ENCODE peak calls at places on chromosomes 4 and X, in five cellular contexts. H is DND-41; Z is right lobe of liver; V is PC-3; C is CD4-positive, alpha-beta T cell. N is an unnamed sample.

GRCh38 chr4:42892413-42892812 is at the start of gene GRXCR1:
- ATAC-seq in H (no peak), Z (no peak), V (no peak), C (no peak), N (no peak)

GRCh38 chrX:21176927-21177571 is 197.2 kb upstream of the CNKSR2 start:
- ATAC-seq in H (no peak), Z (peak; percentile 23), V (no peak), C (no peak), N (peak; percentile 31)

GRCh38 chr4:53852343-53852742 is 212.1 kb downstream of the CHIC2 start:
- ATAC-seq in H (no peak), Z (no peak), V (no peak), C (no peak), N (no peak)

GRCh38 chr4:72352746-72353145 is 216.3 kb downstream of the ADAMTS3 start:
- ATAC-seq in H (no peak), Z (no peak), V (peak; percentile 65), C (no peak), N (no peak)

GRCh38 chr4:31023109-31023508 is 302.9 kb downstream of the PCDH7 start:
- ATAC-seq in H (no peak), Z (no peak), V (no peak), C (no peak), N (no peak)

GRCh38 chr4:48553720-48554119 is 63.7 kb downstream of the ZAR1 start:
- ATAC-seq in H (no peak), Z (no peak), V (no peak), C (no peak), N (no peak)

GRCh38 chr4:185534534-185534849 is 815 bp downstream of the PDLIM3 start:
- ATAC-seq in H (no peak), Z (peak; percentile 77), V (no peak), C (no peak), N (no peak)

GRCh38 chrX:147917700-147918694 is 6.3 kb downstream of the FMR1 start:
- ATAC-seq in H (peak; percentile 72), Z (no peak), V (no peak), C (peak; percentile 76), N (no peak)

DNA sequence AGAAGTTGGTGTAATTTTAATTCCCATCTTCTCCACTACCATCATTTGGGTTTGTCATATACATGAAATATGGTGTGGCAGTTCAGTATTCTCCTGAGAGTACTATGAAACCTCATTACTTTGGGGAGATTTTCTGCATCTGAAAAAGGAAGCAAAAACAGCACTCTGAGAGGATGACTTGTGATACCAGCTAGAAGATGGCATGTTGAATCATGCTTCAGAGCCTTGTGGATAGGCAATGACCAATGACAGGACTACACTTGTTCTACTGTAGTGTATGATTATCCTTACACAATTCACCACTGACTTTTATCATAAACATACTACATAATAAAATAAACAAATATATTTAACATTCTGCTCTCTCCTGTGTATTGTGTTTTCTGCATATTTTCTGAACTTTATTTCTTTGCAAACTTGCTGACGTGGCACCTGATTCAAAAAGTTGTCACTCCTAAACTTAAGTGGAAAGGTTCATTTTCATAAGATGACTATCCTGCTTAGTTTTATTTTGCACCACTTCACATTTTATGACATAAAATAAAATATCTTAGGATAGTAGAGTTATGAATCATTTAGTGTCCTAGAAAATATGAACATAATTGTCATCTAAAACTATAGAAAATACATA is 991.3 kb downstream of the FSTL5 start:
- ATAC-seq in H (no peak), Z (no peak), V (no peak), C (no peak), N (no peak)
- H3K27ac ChIP-seq in H (no peak overlapping the region), Z (no peak overlapping the region), V (no peak overlapping the region), C (no peak overlapping the region), N (no peak overlapping the region)

DNA sequence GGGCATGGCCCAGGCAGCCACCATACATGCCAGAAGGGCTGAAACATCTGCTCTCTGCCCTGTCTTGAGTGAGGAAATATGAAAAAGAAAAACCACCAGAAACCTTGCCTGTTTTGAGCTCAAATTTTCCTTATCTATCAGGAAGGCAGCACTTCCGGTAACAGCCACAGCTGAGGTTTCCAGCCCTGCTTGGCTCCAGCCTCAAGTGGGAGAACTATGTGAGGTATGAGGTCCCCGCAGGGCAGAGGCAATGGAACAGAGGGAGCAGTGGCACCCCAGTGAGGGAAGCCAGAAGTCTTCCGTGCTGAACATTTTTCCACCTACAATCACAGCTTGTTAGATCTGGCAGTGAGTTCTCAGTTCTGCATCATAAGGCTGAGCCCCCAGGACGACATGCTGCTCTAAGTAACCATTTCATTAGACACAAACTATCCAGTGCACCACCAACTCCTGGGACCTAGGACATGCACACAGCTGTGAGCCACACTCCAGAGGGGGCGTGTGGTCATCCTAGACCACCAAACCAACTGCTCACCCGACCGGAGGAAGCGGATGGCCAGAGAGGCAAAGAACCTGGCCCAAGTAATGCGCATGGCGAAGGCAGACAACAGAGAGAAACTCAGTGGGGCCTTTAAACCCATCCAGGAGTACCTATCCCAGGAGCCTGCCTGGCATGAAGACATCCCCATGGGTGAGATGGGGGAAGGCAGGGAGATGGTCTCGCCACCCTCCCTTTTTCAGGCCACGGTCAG is 22.6 kb downstream of the WDR1 start:
- ATAC-seq in H (peak; percentile 10), Z (peak; percentile 65), V (no peak), C (peak; percentile 3), N (peak; percentile 68)
- H3K27ac ChIP-seq in H (no peak overlapping the region), Z (peak overlapping the region; percentile 43), V (no peak overlapping the region), C (peak overlapping the region; percentile 51), N (peak overlapping the region; percentile 98)

DNA sequence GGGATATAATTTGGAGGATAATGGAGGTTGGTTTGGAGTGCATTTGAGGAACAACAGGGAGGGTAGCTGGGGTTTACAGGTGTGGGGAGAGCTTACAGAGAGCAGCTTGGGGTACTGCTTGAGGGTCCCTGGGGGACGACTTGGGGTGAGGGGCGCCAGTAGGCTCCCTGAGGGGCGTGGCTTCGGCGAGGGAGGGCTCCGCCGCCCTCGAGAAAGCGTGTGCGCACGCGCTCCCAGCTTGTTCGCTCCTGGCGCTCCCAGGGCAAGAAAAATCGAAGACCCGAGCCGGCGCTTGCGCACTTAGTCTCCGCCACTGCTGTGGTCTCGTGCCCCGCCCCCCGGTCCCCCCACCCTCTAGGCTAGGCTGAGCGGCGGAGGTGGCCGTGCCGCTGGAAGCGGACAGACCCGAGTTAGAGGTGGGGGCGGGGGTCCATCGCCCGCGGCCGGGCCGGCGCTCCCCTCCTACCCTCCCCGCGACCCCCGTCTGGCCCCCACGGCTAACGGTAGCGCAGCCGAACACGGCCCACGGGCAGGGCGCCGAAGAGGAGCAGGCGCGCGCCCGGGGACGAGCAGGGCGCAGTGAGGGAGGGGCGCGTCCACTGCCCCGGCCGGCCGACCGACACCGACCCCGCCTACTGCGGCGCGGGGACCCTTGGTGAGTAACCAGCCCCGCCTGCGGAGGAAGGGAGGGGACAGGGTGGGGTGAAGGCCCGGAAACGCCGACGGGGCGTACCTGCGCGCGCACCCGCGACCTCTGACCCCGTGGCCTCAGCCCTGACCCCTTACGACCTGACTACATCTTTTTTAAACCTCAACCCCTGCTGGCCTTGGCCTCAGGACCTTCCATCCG is 5.4 kb upstream of the CCDC120 start:
- ATAC-seq in H (peak; percentile 92), Z (peak; percentile 70), V (peak; percentile 72), C (peak; percentile 78), N (peak; percentile 74)
- H3K27ac ChIP-seq in H (peak overlapping the region; percentile 82), Z (peak overlapping the region; percentile 54), V (no peak overlapping the region), C (peak overlapping the region; percentile 70), N (peak overlapping the region; percentile 88)

DNA sequence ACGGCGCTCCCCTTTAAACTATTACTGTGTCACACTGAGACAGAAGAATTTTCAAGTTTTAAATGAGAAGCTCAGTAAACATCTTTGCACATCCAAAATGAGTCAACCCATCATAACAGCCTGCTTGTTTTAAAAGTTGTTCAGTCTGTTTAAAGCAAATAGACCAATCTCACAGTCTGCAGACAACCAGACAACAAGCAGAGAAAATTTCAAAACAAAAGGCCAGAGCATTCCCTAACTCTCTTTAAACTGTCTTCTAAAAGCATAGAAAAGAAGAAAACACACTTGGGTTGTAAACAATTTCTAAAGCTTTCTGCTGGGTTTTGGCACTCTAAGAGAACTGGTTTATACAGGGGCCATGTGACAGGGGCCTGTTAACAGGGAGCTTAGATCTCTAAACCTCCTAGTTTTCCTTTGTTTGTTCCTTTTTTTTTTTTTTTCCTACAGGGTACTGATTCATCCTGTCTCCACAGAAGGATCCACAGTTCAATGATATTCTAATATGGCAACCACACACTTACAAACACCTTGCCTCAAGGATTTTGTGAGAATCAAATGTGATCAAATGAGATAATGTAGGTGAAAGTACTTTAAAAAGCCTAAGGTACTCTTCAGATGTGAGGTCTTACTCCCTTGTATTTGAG is 100.8 kb upstream of the MAML3 start:
- ATAC-seq in H (no peak), Z (no peak), V (peak; percentile 16), C (no peak), N (no peak)
- H3K27ac ChIP-seq in H (no peak overlapping the region), Z (no peak overlapping the region), V (peak overlapping the region; percentile 68), C (no peak overlapping the region), N (no peak overlapping the region)

DNA sequence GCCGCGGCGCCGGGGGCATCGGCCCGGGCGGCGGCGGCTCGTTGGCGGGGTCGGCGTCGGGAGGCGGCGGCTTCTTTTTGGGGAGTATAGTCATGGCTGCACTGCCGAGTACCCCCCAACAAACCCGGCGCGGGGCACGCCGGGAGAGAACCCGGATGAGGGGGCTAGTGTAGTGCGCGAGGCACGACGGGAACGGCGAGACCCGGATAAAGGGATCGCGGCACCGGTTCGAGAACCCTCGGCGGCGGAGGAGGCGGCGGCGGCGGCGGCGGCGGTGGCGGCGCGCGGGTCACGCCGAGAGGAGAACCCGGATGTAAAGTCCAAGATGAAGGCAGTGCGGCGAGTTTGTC is at the start of gene OTUD5:
- ATAC-seq in H (peak; percentile 64), Z (no peak), V (peak; percentile 33), C (peak; percentile 33), N (peak; percentile 39)
- H3K27ac ChIP-seq in H (peak within 1 kb of the TSS; percentile 96), Z (peak within 1 kb of the TSS; percentile 90), V (peak within 1 kb of the TSS; percentile 96), C (peak within 1 kb of the TSS; percentile 93), N (peak within 1 kb of the TSS; percentile 91)

DNA sequence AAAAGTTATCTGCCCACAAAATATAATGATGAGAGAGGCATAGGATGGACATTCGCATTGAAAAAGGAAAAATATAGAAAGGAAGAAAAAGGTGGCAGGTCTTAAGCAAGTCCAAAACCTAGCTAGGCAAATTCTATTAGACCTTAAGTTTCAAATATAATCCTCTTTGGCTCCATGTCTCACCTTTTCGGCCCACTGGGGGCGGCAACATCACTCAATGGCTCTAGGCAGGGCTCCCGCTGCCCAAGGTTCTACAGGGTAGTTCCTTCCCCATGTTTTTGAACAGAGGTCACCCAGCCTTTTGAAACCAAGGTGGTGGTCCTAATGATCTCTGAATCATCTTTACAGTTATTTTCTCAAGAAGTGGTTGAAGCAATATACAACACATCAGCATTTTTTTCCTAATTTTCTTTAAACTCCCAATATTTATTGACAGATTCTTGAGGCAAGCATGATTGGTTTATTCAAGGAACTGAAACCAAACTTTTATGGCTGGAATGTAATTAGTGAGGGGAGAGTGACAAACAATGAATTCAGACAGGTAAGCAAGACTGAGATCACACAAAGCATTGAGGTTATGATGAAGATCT is 309.4 kb downstream of the ANTXR2 start:
- ATAC-seq in H (no peak), Z (no peak), V (no peak), C (no peak), N (no peak)
- H3K27ac ChIP-seq in H (no peak overlapping the region), Z (no peak overlapping the region), V (no peak overlapping the region), C (no peak overlapping the region), N (no peak overlapping the region)